ENCODE peak calls at places on chromosomes 4 and X, in ten cellular contexts. T is tibial nerve; K is esophagus squamous epithelium; U is H9; P is CD8-positive, alpha-beta memory T cell; S is IMR-90; J is upper lobe of right lung; E is astrocyte; G is dorsolateral prefrontal cortex; N is left ventricle myocardium inferior. H is an unnamed sample.

GRCh38 chrX:55488268-55488558 is 1.4 kb downstream of the USP51 start:
- DNase-seq in E (no peak), G (peak), N (no peak), U (no peak), S (no peak), T (no peak), K (no peak), P (no peak), J (no peak), H (no peak)

GRCh38 chrX:138761380-138761779 is 49.9 kb upstream of the FGF13 start:
- DNase-seq in P (no peak), E (no peak), G (no peak), S (no peak), N (no peak), J (no peak), U (no peak), T (no peak), K (no peak), H (no peak)

GRCh38 chrX:112826020-112826419 is 14.6 kb downstream of the AMOT start:
- DNase-seq in N (no peak), J (no peak), U (no peak), P (no peak), G (no peak), K (no peak), T (no peak), S (peak), E (peak), H (no peak)

GRCh38 chr4:4875611-4876010 is 16.1 kb downstream of the MSX1 start:
- DNase-seq in J (no peak), S (no peak), E (no peak), N (no peak), U (no peak), T (no peak), G (no peak), K (no peak), P (no peak), H (no peak)

GRCh38 chrX:16671005-16671404 is 21.0 kb downstream of the S100G start:
- DNase-seq in T (peak), P (peak), K (no peak), N (no peak), U (no peak), J (no peak), S (peak), E (peak), G (no peak), H (no peak)

GRCh38 chr4:29295280-29295679 is 1424.9 kb upstream of the PCDH7 start:
- DNase-seq in P (no peak), K (no peak), U (no peak), S (peak), E (no peak), J (no peak), G (no peak), T (no peak), N (no peak), H (no peak)

GRCh38 chr4:172813359-172813923 is 355.2 kb upstream of the GALNT7 start:
- DNase-seq in N (no peak), P (no peak), T (no peak), G (no peak), S (peak), E (peak), K (no peak), U (no peak), J (no peak), H (no peak)

GRCh38 chr4:182716207-182716606 is 201.0 kb downstream of the DCTD start:
- DNase-seq in S (no peak), N (no peak), G (no peak), J (no peak), P (no peak), U (no peak), E (no peak), T (no peak), K (no peak), H (no peak)

GRCh38 chr4:39043697-39044363 is 11.6 kb upstream of the TMEM156 start:
- DNase-seq in S (peak), U (no peak), J (no peak), E (peak), P (peak), N (no peak), G (no peak), K (no peak), T (no peak), H (no peak)

GRCh38 chr4:80184053-80184790 is 13.1 kb upstream of the PRDM8 start:
- DNase-seq in G (peak), P (peak), N (peak), K (peak), T (peak), U (peak), J (peak), S (peak), E (peak), H (peak)

GRCh38 chrX:617891-618290 is 12.7 kb upstream of the SHOX start:
- DNase-seq in P (no peak), U (no peak), N (no peak), T (no peak), K (no peak), J (no peak), E (no peak), S (no peak), G (no peak), H (no peak)

GRCh38 chr4:5839751-5840674 is 52.9 kb downstream of the CRMP1 start:
- DNase-seq in J (no peak), N (peak), E (no peak), S (no peak), P (no peak), U (no peak), K (no peak), G (no peak), T (peak), H (peak)

GRCh38 chrX:101241531-101241930 is 21.9 kb downstream of the DRP2 start:
- DNase-seq in K (no peak), J (no peak), U (no peak), T (no peak), P (no peak), G (no peak), N (no peak), S (no peak), E (no peak), H (no peak)

GRCh38 chr4:176191974-176192373 is 3.4 kb downstream of the SPATA4 start:
- DNase-seq in K (no peak), T (no peak), S (peak), U (no peak), E (peak), J (no peak), P (no peak), N (no peak), G (no peak), H (no peak)

GRCh38 chrX:54397113-54397512 is 39.3 kb upstream of the WNK3 start:
- DNase-seq in P (no peak), K (no peak), U (no peak), J (no peak), E (no peak), S (no peak), T (no peak), N (no peak), G (no peak), H (no peak)

GRCh38 chr4:80500593-80500992 is 165.1 kb downstream of the CFAP299 start:
- DNase-seq in P (peak), N (no peak), T (no peak), S (no peak), G (no peak), U (no peak), E (no peak), J (no peak), K (no peak), H (no peak)

GRCh38 chrX:14946721-14947120 is 73.5 kb downstream of the MOSPD2 start:
- DNase-seq in G (no peak), J (no peak), S (no peak), P (no peak), T (no peak), K (no peak), U (no peak), N (no peak), E (no peak), H (no peak)

GRCh38 chrX:16023790-16024734 is 99.3 kb upstream of the GRPR start:
- DNase-seq in E (peak), T (no peak), K (no peak), U (no peak), N (no peak), G (no peak), P (no peak), J (no peak), S (peak), H (no peak)

GRCh38 chrX:154535892-154536291 is 10.8 kb downstream of the G6PD start:
- DNase-seq in J (no peak), T (no peak), K (no peak), U (no peak), E (no peak), N (no peak), S (no peak), G (no peak), P (no peak), H (no peak)

GRCh38 chrX:154531626-154532025 is 15.0 kb downstream of the G6PD start:
- DNase-seq in U (peak), S (peak), G (no peak), P (no peak), E (peak), J (no peak), N (no peak), K (no peak), T (no peak), H (no peak)

GRCh38 chrX:154539077-154539476 is 7.6 kb downstream of the G6PD start:
- DNase-seq in E (no peak), T (no peak), K (no peak), N (no peak), G (no peak), U (no peak), P (no peak), S (no peak), J (no peak), H (no peak)

GRCh38 chrX:154532690-154533089 is 14.0 kb downstream of the G6PD start:
- DNase-seq in S (no peak), U (no peak), E (no peak), T (no peak), P (no peak), K (no peak), G (no peak), N (no peak), J (no peak), H (no peak)

DNA sequence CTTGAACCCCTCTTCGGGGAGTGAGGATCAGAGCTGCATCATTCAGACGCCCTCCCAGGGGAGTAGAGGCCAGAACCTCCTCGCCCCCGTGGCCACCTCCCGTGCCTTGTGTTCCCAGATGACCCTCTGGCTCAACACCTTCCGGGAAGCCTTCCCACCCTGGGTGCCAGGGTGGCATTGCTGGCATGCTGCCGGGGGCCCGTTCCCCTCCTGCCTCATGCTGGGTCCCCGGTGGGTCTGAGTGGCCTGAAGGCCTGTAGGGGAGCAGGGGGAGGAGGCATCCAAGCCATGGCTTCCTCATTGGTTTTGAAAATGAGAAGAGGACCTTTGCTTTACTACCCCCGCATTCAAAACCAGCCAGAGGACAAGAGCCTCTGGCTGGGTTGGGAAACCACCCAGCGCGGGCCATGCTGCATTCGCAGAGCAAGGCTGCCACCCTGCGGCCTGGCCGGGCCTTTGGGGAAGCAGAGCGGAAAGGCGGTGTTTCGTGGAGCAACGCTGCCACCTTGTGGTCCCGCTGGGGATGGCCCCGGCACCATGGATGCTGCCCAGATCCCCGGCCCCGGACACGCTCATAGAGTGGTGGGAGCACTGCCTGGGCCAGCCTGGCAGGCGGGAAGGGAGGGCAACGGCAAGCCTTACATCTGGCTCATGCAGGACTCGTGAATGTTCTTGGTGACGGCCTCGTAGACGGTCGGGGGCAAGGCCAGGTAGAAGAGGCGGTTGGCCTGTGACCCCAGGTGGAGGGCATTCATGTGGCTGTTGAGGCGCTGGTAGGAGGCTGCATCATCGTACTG is 11.9 kb downstream of the G6PD start:
- DNase-seq in G (peak), S (peak), K (peak), J (peak), U (peak), E (peak), T (peak), P (peak), N (peak), H (peak)
- H3K27ac ChIP-seq in G (peak), S (peak), K (peak), J (no peak), U (no peak), E (no peak), T (peak), P (no peak), N (peak), H (peak)

GRCh38 chr4:109444182-109444844 is 10.7 kb downstream of the SEC24B start:
- DNase-seq in E (no peak), G (no peak), P (no peak), U (no peak), S (no peak), J (no peak), N (no peak), K (no peak), T (no peak), H (no peak)
- H3K27ac ChIP-seq in E (no peak), G (no peak), P (no peak), U (no peak), S (no peak), J (no peak), N (no peak), K (no peak), T (no peak), H (no peak)

DNA sequence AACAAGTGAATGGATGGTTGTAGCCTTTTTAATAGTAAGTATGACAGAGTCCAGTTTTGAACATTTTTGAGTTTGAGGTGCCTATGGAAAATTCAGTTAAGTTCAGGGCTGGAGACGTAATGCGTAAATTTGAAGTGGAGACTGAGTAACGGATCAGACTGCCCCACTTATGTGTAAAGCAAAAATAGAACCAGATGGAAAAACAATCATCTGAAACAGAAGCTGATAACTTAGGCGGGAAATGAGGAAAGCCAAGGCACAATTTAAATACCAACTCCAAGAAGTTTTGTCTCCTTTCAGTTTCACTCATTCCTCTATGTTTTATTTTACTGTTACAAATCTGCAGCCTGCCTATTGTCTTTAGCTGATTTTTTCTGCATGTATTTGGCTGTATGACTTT is 1.2 kb downstream of the SGCB start:
- DNase-seq in N (no peak), T (no peak), U (no peak), G (no peak), J (no peak), E (no peak), S (no peak), K (no peak), P (no peak), H (no peak)
- H3K27ac ChIP-seq in N (peak), T (peak), U (no peak), G (no peak), J (no peak), E (no peak), S (no peak), K (no peak), P (no peak), H (no peak)

GRCh38 chrX:102659790-102660757 is 8.8 kb downstream of the GPRASP1 start:
- DNase-seq in U (peak), N (peak), J (peak), S (peak), E (peak), G (peak), P (peak), K (peak), T (peak), H (peak)
- H3K27ac ChIP-seq in U (no peak), N (peak), J (peak), S (peak), E (peak), G (peak), P (no peak), K (peak), T (peak), H (peak)

GRCh38 chr4:108055787-108056186 is 66.1 kb downstream of the HADH start:
- DNase-seq in S (no peak), J (no peak), G (no peak), U (no peak), N (no peak), T (no peak), P (no peak), K (no peak), E (no peak), H (no peak)

GRCh38 chr4:108060686-108061321 is 71.1 kb downstream of the HADH start:
- DNase-seq in U (no peak), J (no peak), E (no peak), G (no peak), N (no peak), P (no peak), S (no peak), K (no peak), T (no peak), H (no peak)

GRCh38 chr4:108060164-108060563 is 70.5 kb downstream of the HADH start:
- DNase-seq in J (no peak), T (peak), P (no peak), K (no peak), N (no peak), U (peak), E (peak), S (peak), G (no peak), H (no peak)

GRCh38 chr4:108056418-108056817 is 66.7 kb downstream of the HADH start:
- DNase-seq in P (no peak), E (no peak), K (no peak), J (no peak), G (no peak), U (no peak), N (no peak), T (no peak), S (no peak), H (no peak)

DNA sequence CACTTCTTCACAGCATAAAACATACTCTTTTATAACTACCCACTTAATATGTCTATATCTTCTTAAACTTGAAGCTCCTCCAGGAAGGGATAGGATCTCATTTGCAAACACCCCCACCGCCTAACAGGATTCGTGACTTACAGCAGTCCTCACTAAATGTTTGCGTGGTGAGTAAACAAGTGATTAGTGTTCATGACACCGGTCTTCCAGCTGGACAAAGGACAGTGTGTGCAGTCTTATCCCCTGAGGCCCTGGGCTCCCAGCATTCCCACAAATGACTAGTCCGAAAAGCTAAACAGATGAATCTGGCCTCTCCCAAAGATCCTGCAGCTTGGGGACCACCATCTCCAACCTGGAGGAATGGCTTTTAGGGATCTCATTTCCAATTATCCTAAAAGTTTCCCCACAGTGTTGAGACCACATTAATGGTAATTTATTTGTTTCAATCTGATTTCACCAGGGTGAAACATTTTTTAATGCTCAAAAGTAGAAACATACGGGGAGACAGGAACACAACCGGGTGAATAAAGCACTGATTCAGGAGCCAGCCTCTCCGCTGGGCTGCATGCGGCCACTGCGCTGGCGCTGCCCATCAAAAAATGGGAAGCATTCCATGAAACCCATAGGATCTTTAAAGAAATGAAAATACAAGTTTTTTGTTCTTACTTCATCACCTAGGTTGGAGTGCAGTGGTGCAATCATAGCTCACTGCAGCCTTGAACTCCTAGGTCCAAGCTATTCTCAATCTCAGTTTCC is 69.2 kb downstream of the HADH start:
- DNase-seq in K (no peak), G (no peak), U (no peak), P (no peak), J (no peak), T (no peak), S (peak), N (no peak), E (peak), H (no peak)
- H3K27ac ChIP-seq in K (no peak), G (no peak), U (no peak), P (no peak), J (no peak), T (no peak), S (no peak), N (no peak), E (no peak), H (no peak)

H was measured in substantia nigra.